ENCODE peak calls at places on chromosomes 1 and 21, in nine cellular contexts. One of them, this sample, is unnamed.
A peak's percentile ranks its signal among the peaks of the same experiment; 100 is the strongest.

GRCh38 chr21:32994305-32994704 is 31.4 kb upstream of the OLIG2 start:
- DNase-seq in bronchial epithelial cell: peak; percentile 22
- DNase-seq in neural crest cell: no peak
- DNase-seq in OCI-LY7: peak; percentile 18
- DNase-seq in endothelial cell: peak; percentile 11
- DNase-seq in K562: peak; percentile 23
- DNase-seq in MCF 10A: peak; percentile 40
- DNase-seq in transverse colon: no peak
- DNase-seq in esophagus squamous epithelium: no peak
- DNase-seq in this sample: no peak

GRCh38 chr1:237701534-237701933 is 189.2 kb downstream of the ZP4 start:
- DNase-seq in transverse colon: no peak
- DNase-seq in endothelial cell: no peak
- DNase-seq in neural crest cell: no peak
- DNase-seq in esophagus squamous epithelium: no peak
- DNase-seq in K562: no peak
- DNase-seq in bronchial epithelial cell: no peak
- DNase-seq in OCI-LY7: no peak
- DNase-seq in MCF 10A: no peak
- DNase-seq in this sample: no peak

GRCh38 chr1:195721210-195721971 is 886.8 kb downstream of the KCNT2 start:
- DNase-seq in bronchial epithelial cell: no peak
- DNase-seq in transverse colon: peak; percentile 69
- DNase-seq in neural crest cell: no peak
- DNase-seq in MCF 10A: no peak
- DNase-seq in OCI-LY7: no peak
- DNase-seq in endothelial cell: no peak
- DNase-seq in esophagus squamous epithelium: no peak
- DNase-seq in K562: no peak
- DNase-seq in this sample: no peak

GRCh38 chr1:228097333-228098081 is 5.6 kb downstream of the C1orf35 start:
- DNase-seq in K562: no peak
- DNase-seq in neural crest cell: no peak
- DNase-seq in endothelial cell: no peak
- DNase-seq in esophagus squamous epithelium: no peak
- DNase-seq in transverse colon: no peak
- DNase-seq in MCF 10A: no peak
- DNase-seq in OCI-LY7: no peak
- DNase-seq in bronchial epithelial cell: no peak
- DNase-seq in this sample: no peak

GRCh38 chr1:199297901-199298300 is 659.1 kb downstream of the PTPRC start:
- DNase-seq in endothelial cell: no peak
- DNase-seq in K562: no peak
- DNase-seq in neural crest cell: no peak
- DNase-seq in OCI-LY7: no peak
- DNase-seq in MCF 10A: no peak
- DNase-seq in bronchial epithelial cell: no peak
- DNase-seq in esophagus squamous epithelium: no peak
- DNase-seq in transverse colon: no peak
- DNase-seq in this sample: no peak

GRCh38 chr1:102899935-102900334 is 208.4 kb downstream of the COL11A1 start:
- DNase-seq in endothelial cell: no peak
- DNase-seq in K562: no peak
- DNase-seq in neural crest cell: no peak
- DNase-seq in bronchial epithelial cell: no peak
- DNase-seq in OCI-LY7: no peak
- DNase-seq in MCF 10A: no peak
- DNase-seq in esophagus squamous epithelium: no peak
- DNase-seq in transverse colon: no peak
- DNase-seq in this sample: no peak

GRCh38 chr1:110597966-110598365 is 8.2 kb downstream of the KCNA2 start:
- DNase-seq in endothelial cell: no peak
- DNase-seq in K562: no peak
- DNase-seq in esophagus squamous epithelium: no peak
- DNase-seq in neural crest cell: no peak
- DNase-seq in transverse colon: no peak
- DNase-seq in MCF 10A: no peak
- DNase-seq in bronchial epithelial cell: no peak
- DNase-seq in OCI-LY7: no peak
- DNase-seq in this sample: no peak

GRCh38 chr1:197471248-197472035 is 203.4 kb downstream of the CRB1 start:
- DNase-seq in MCF 10A: no peak
- DNase-seq in neural crest cell: no peak
- DNase-seq in bronchial epithelial cell: no peak
- DNase-seq in K562: no peak
- DNase-seq in endothelial cell: no peak
- DNase-seq in esophagus squamous epithelium: no peak
- DNase-seq in OCI-LY7: no peak
- DNase-seq in transverse colon: no peak
- DNase-seq in this sample: no peak

GRCh38 chr1:75327395-75327794 is 193.2 kb downstream of the LHX8 start:
- DNase-seq in esophagus squamous epithelium: no peak
- DNase-seq in K562: no peak
- DNase-seq in neural crest cell: no peak
- DNase-seq in bronchial epithelial cell: no peak
- DNase-seq in endothelial cell: no peak
- DNase-seq in MCF 10A: no peak
- DNase-seq in transverse colon: no peak
- DNase-seq in OCI-LY7: no peak
- DNase-seq in this sample: no peak

GRCh38 chr21:35034203-35034926 is 14.7 kb downstream of the RUNX1 start:
- DNase-seq in transverse colon: no peak
- DNase-seq in MCF 10A: no peak
- DNase-seq in esophagus squamous epithelium: no peak
- DNase-seq in neural crest cell: no peak
- DNase-seq in endothelial cell: no peak
- DNase-seq in OCI-LY7: no peak
- DNase-seq in bronchial epithelial cell: no peak
- DNase-seq in K562: no peak
- DNase-seq in this sample: no peak

DNA sequence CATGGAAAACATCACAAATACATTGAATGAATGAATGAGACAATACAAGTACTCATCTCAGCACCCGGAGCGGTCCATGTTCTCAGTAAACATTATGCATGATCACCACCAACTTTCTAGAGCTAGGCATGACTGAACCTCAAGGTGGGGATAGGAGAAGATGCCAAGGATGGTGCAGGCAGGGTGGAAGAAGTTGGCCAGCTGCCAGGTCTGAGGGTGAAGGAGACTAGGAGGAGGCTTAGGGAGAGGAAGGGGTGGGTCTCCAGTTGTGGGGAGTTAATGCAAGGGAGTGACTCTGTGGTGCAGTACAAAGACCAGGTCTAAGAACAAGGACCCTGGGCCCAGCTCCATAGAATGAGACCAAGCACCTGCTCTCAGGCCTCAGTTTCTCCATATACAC is 91.7 kb downstream of the MATN1 start:
- DNase-seq in MCF 10A: no peak
- DNase-seq in neural crest cell: no peak
- DNase-seq in K562: no peak
- DNase-seq in bronchial epithelial cell: no peak
- DNase-seq in OCI-LY7: no peak
- DNase-seq in esophagus squamous epithelium: no peak
- DNase-seq in transverse colon: no peak
- DNase-seq in endothelial cell: no peak
- DNase-seq in this sample: no peak
- TF ChIP-seq CTCF in MCF 10A: no peak
- TF ChIP-seq CTCF in neural crest cell: no peak
- TF ChIP-seq CTCF in K562: no peak
- TF ChIP-seq CTCF in bronchial epithelial cell: no peak
- TF ChIP-seq CTCF in OCI-LY7: no peak
- TF ChIP-seq CTCF in esophagus squamous epithelium: no peak
- TF ChIP-seq CTCF in transverse colon: no peak
- TF ChIP-seq CTCF in endothelial cell: no peak
- TF ChIP-seq CTCF in this sample: no peak

DNA sequence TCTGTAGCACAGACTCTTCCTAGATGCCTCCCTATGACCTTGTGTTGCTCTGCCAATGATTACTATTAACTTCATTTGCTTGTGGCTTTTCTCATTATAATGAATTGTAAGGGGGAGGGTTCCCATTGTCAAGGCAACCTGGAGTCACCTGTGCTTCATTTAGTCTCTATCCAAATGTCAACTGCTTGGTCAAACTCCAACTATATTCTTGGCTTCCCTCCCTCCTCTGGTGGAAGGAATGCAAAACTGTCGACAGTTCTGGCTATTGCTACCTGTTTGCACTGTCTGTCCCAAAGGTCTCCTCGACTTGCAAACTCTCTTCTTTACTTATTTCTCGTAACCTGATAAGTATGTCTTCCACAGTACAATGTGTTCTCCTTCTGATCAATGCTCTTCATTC is 100.3 kb downstream of the CACNA1E start:
- DNase-seq in neural crest cell: no peak
- DNase-seq in transverse colon: peak; percentile 14
- DNase-seq in endothelial cell: no peak
- DNase-seq in esophagus squamous epithelium: no peak
- DNase-seq in MCF 10A: peak; percentile 46
- DNase-seq in OCI-LY7: no peak
- DNase-seq in K562: no peak
- DNase-seq in bronchial epithelial cell: peak; percentile 10
- DNase-seq in this sample: no peak
- TF ChIP-seq CTCF in neural crest cell: peak; percentile 53
- TF ChIP-seq CTCF in transverse colon: peak; percentile 25
- TF ChIP-seq CTCF in endothelial cell: peak; percentile 39
- TF ChIP-seq CTCF in esophagus squamous epithelium: peak; percentile 11
- TF ChIP-seq CTCF in MCF 10A: peak; percentile 25
- TF ChIP-seq CTCF in OCI-LY7: no peak
- TF ChIP-seq CTCF in K562: no peak
- TF ChIP-seq CTCF in bronchial epithelial cell: peak; percentile 57
- TF ChIP-seq CTCF in this sample: peak; percentile 29

GRCh38 chr1:210292276-210292851 is 36.3 kb upstream of the HHAT start:
- DNase-seq in transverse colon: peak; percentile 79
- DNase-seq in neural crest cell: peak; percentile 60
- DNase-seq in OCI-LY7: no peak
- DNase-seq in esophagus squamous epithelium: no peak
- DNase-seq in bronchial epithelial cell: no peak
- DNase-seq in MCF 10A: peak; percentile 62
- DNase-seq in endothelial cell: peak; percentile 45
- DNase-seq in K562: peak; percentile 31
- DNase-seq in this sample: peak; percentile 76
- TF ChIP-seq CTCF in transverse colon: peak; percentile 30
- TF ChIP-seq CTCF in neural crest cell: no peak
- TF ChIP-seq CTCF in OCI-LY7: no peak
- TF ChIP-seq CTCF in esophagus squamous epithelium: peak; percentile 25
- TF ChIP-seq CTCF in bronchial epithelial cell: peak; percentile 67
- TF ChIP-seq CTCF in MCF 10A: peak; percentile 36
- TF ChIP-seq CTCF in endothelial cell: no peak
- TF ChIP-seq CTCF in K562: no peak
- TF ChIP-seq CTCF in this sample: peak; percentile 10

GRCh38 chr1:47147047-47147785 is 10.0 kb downstream of the CYP4A22 start:
- DNase-seq in K562: no peak
- DNase-seq in MCF 10A: no peak
- DNase-seq in transverse colon: no peak
- DNase-seq in bronchial epithelial cell: no peak
- DNase-seq in endothelial cell: no peak
- DNase-seq in esophagus squamous epithelium: no peak
- DNase-seq in neural crest cell: no peak
- DNase-seq in OCI-LY7: no peak
- DNase-seq in this sample: no peak
- TF ChIP-seq CTCF in K562: no peak
- TF ChIP-seq CTCF in MCF 10A: no peak
- TF ChIP-seq CTCF in transverse colon: no peak
- TF ChIP-seq CTCF in bronchial epithelial cell: no peak
- TF ChIP-seq CTCF in endothelial cell: no peak
- TF ChIP-seq CTCF in esophagus squamous epithelium: no peak
- TF ChIP-seq CTCF in neural crest cell: peak; percentile 27
- TF ChIP-seq CTCF in OCI-LY7: no peak
- TF ChIP-seq CTCF in this sample: peak; percentile 11

GRCh38 chr1:32427264-32427963 is 33.2 kb upstream of the BSDC1 start:
- DNase-seq in OCI-LY7: no peak
- DNase-seq in bronchial epithelial cell: no peak
- DNase-seq in K562: no peak
- DNase-seq in endothelial cell: no peak
- DNase-seq in transverse colon: no peak
- DNase-seq in neural crest cell: no peak
- DNase-seq in MCF 10A: no peak
- DNase-seq in esophagus squamous epithelium: no peak
- DNase-seq in this sample: no peak
- TF ChIP-seq CTCF in OCI-LY7: no peak
- TF ChIP-seq CTCF in bronchial epithelial cell: no peak
- TF ChIP-seq CTCF in K562: no peak
- TF ChIP-seq CTCF in endothelial cell: no peak
- TF ChIP-seq CTCF in transverse colon: no peak
- TF ChIP-seq CTCF in neural crest cell: no peak
- TF ChIP-seq CTCF in MCF 10A: no peak
- TF ChIP-seq CTCF in esophagus squamous epithelium: no peak
- TF ChIP-seq CTCF in this sample: no peak